ENCODE peak calls at places on chromosomes 13 and 19, in eight cellular contexts. R is brain microvascular endothelial cell, F is heart right ventricle, C is mammary epithelial cell, L is kidney epithelial cell, D is AG04449, K is mucosa of descending colon, B is AG10803. X is an unnamed sample.

GRCh38 chr19:14112051-14112808 is 5.3 kb downstream of the PRKACA start:
- DNase-seq in R (no peak), F (peak), C (no peak), L (no peak), D (no peak), K (no peak), B (no peak), X (no peak)

GRCh38 chr19:6042776-6043726 is 65.1 kb upstream of the RANBP3 start:
- DNase-seq in R (no peak), F (no peak), C (no peak), L (no peak), D (no peak), K (no peak), B (no peak), X (no peak)

GRCh38 chr13:98598043-98598442 is 21.1 kb upstream of the STK24 start:
- DNase-seq in R (no peak), F (no peak), C (no peak), L (no peak), D (no peak), K (no peak), B (no peak), X (no peak)

GRCh38 chr19:15563931-15564330 is 51.1 kb upstream of the CYP4F8 start:
- DNase-seq in R (no peak), F (no peak), C (no peak), L (no peak), D (no peak), K (no peak), B (no peak), X (no peak)

GRCh38 chr13:73938375-73939070 is 195.7 kb downstream of the KLF12 start:
- DNase-seq in R (peak), F (no peak), C (peak), L (peak), D (peak), K (no peak), B (peak), X (no peak)

GRCh38 chr19:15198006-15198356 is 2.8 kb downstream of the NOTCH3 start:
- DNase-seq in R (no peak), F (no peak), C (no peak), L (no peak), D (no peak), K (no peak), B (no peak), X (no peak)

GRCh38 chr19:32878988-32879387 is 9.4 kb upstream of the SLC7A9 start:
- DNase-seq in R (no peak), F (no peak), C (no peak), L (no peak), D (no peak), K (no peak), B (no peak), X (no peak)

GRCh38 chr19:51094696-51095279 is 12.1 kb upstream of the KLK14 start:
- DNase-seq in R (no peak), F (peak), C (no peak), L (no peak), D (no peak), K (no peak), B (no peak), X (no peak)

GRCh38 chr13:61728468-61728867 is 312.8 kb upstream of the PCDH20 start:
- DNase-seq in R (no peak), F (no peak), C (no peak), L (no peak), D (no peak), K (no peak), B (peak), X (no peak)

GRCh38 chr19:8116437-8117293 is 32.7 kb downstream of the FBN3 start:
- DNase-seq in R (no peak), F (no peak), C (no peak), L (no peak), D (no peak), K (peak), B (no peak), X (no peak)

GRCh38 chr19:28437390-28438346 is 775.3 kb downstream of the UQCRFS1 start:
- DNase-seq in R (no peak), F (no peak), C (no peak), L (no peak), D (no peak), K (no peak), B (no peak), X (no peak)

GRCh38 chr13:99407906-99408702 is 93.2 kb upstream of the TM9SF2 start:
- DNase-seq in R (no peak), F (no peak), C (no peak), L (no peak), D (no peak), K (no peak), B (no peak), X (no peak)

GRCh38 chr13:65679240-65679639 is 1550.9 kb downstream of the PCDH9 start:
- DNase-seq in R (peak), F (no peak), C (no peak), L (peak), D (no peak), K (no peak), B (peak), X (no peak)

GRCh38 chr19:18234194-18234593 is 8.0 kb upstream of the PDE4C start:
- DNase-seq in R (no peak), F (no peak), C (no peak), L (no peak), D (no peak), K (no peak), B (no peak), X (no peak)

GRCh38 chr13:79459906-79460305 is 21.0 kb upstream of the NDFIP2 start:
- DNase-seq in R (no peak), F (no peak), C (peak), L (no peak), D (no peak), K (no peak), B (no peak), X (no peak)

GRCh38 chr13:54261856-54262255 is 1233.2 kb downstream of the OLFM4 start:
- DNase-seq in R (no peak), F (no peak), C (no peak), L (no peak), D (no peak), K (no peak), B (no peak), X (no peak)

GRCh38 chr13:32408999-32409313 is 19.0 kb downstream of the N4BP2L1 start:
- DNase-seq in R (no peak), F (no peak), C (no peak), L (no peak), D (no peak), K (no peak), B (no peak), X (no peak)

GRCh38 chr13:48412100-48412556 is 785 bp downstream of the LPAR6 start:
- DNase-seq in R (no peak), F (no peak), C (peak), L (no peak), D (no peak), K (no peak), B (no peak), X (no peak)

GRCh38 chr13:39263033-39263432 is 224.8 kb downstream of the NHLRC3 start:
- DNase-seq in R (peak), F (no peak), C (peak), L (no peak), D (no peak), K (no peak), B (peak), X (no peak)

GRCh38 chr19:19579533-19580361 is 38.7 kb downstream of the PBX4 start:
- DNase-seq in R (no peak), F (no peak), C (no peak), L (no peak), D (no peak), K (no peak), B (no peak), X (no peak)

GRCh38 chr13:29954082-29955043 is 103.9 kb upstream of the UBL3 start:
- DNase-seq in R (no peak), F (no peak), C (no peak), L (no peak), D (no peak), K (no peak), B (no peak), X (no peak)

GRCh38 chr13:30319130-30319529 is 11.8 kb upstream of the KATNAL1 start:
- DNase-seq in R (no peak), F (no peak), C (no peak), L (no peak), D (no peak), K (no peak), B (no peak), X (no peak)

GRCh38 chr19:14391156-14391821 is 10.0 kb downstream of the ADGRE5 start:
- DNase-seq in R (no peak), F (no peak), C (no peak), L (no peak), D (no peak), K (no peak), B (no peak), X (no peak)

GRCh38 chr19:3716147-3716668 is 8.0 kb downstream of the TJP3 start:
- DNase-seq in R (no peak), F (no peak), C (no peak), L (no peak), D (no peak), K (no peak), B (no peak), X (no peak)

GRCh38 chr19:42201489-42202289 is 15.8 kb downstream of the DEDD2 start:
- DNase-seq in R (no peak), F (no peak), C (no peak), L (no peak), D (no peak), K (peak), B (no peak), X (no peak)

GRCh38 chr13:101739382-101740178 is 287.1 kb downstream of the ITGBL1 start:
- DNase-seq in R (no peak), F (no peak), C (no peak), L (peak), D (no peak), K (no peak), B (no peak), X (peak)

GRCh38 chr19:8571006-8571411 is 6.2 kb downstream of the MYO1F start:
- DNase-seq in R (peak), F (no peak), C (no peak), L (no peak), D (no peak), K (peak), B (peak), X (no peak)

GRCh38 chr19:46976845-46977320 is 42.8 kb upstream of the NPAS1 start:
- DNase-seq in R (peak), F (no peak), C (no peak), L (peak), D (no peak), K (peak), B (peak), X (peak)

GRCh38 chr13:104810242-104810641 is 1725.2 kb downstream of the EFNB2 start:
- DNase-seq in R (no peak), F (no peak), C (no peak), L (no peak), D (no peak), K (no peak), B (no peak), X (no peak)

GRCh38 chr13:77062097-77062496 is 35.1 kb upstream of the FBXL3 start:
- DNase-seq in R (no peak), F (no peak), C (no peak), L (no peak), D (no peak), K (no peak), B (no peak), X (no peak)

GRCh38 chr13:28531195-28531955 is 36.4 kb upstream of the FLT1 start:
- DNase-seq in R (peak), F (peak), C (no peak), L (no peak), D (no peak), K (peak), B (peak), X (no peak)

GRCh38 chr19:28444371-28444770 is 768.6 kb downstream of the UQCRFS1 start:
- DNase-seq in R (no peak), F (no peak), C (no peak), L (no peak), D (no peak), K (no peak), B (no peak), X (no peak)

GRCh38 chr19:32921624-32922023 is 50.1 kb downstream of the CEP89 start:
- DNase-seq in R (no peak), F (no peak), C (no peak), L (no peak), D (no peak), K (no peak), B (no peak), X (no peak)

GRCh38 chr19:17755977-17756670 is 4.8 kb downstream of the FCHO1 start:
- DNase-seq in R (peak), F (peak), C (no peak), L (no peak), D (no peak), K (peak), B (no peak), X (no peak)

GRCh38 chr19:33392341-33393285 is 19.1 kb downstream of the CEBPG start:
- DNase-seq in R (no peak), F (no peak), C (no peak), L (no peak), D (no peak), K (peak), B (no peak), X (no peak)

GRCh38 chr19:56912406-56912805 is 71.9 kb upstream of the PEG3 start:
- DNase-seq in R (no peak), F (no peak), C (no peak), L (no peak), D (no peak), K (no peak), B (no peak), X (no peak)

GRCh38 chr13:62125451-62125850 is 709.8 kb upstream of the PCDH20 start:
- DNase-seq in R (no peak), F (no peak), C (no peak), L (no peak), D (no peak), K (no peak), B (no peak), X (no peak)

GRCh38 chr19:58038688-58039204 is 4.9 kb downstream of the ZSCAN1 start:
- DNase-seq in R (no peak), F (no peak), C (no peak), L (no peak), D (no peak), K (no peak), B (no peak), X (no peak)
- H3K4me3 ChIP-seq in R (no peak), F (no peak), C (no peak), L (no peak), D (no peak), K (no peak), B (no peak), X (no peak)

DNA sequence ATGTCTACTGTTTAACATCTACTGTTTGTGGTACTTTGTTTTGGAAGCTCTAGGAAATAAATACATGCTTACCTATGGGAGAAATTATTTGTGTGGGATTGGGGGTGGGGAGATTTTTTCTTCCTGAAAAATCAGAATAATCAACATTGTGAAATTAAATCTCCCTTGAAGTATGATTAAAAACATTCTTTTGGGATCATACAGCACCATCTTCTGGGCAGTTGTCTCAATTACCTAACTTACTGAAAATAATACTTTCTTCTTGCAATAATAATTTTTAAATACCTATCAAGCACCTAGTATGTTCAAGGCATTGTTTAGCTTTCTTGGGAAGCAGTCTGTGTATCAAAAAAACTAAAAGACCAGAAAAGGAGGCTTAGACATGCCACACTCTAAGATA is 576.5 kb upstream of the ARGLU1 start:
- DNase-seq in R (no peak), F (no peak), C (no peak), L (no peak), D (no peak), K (no peak), B (peak), X (no peak)
- TF ChIP-seq CTCF in R (no peak), F (peak), C (peak), L (peak), D (no peak), K (no peak), B (peak), X (peak)

DNA sequence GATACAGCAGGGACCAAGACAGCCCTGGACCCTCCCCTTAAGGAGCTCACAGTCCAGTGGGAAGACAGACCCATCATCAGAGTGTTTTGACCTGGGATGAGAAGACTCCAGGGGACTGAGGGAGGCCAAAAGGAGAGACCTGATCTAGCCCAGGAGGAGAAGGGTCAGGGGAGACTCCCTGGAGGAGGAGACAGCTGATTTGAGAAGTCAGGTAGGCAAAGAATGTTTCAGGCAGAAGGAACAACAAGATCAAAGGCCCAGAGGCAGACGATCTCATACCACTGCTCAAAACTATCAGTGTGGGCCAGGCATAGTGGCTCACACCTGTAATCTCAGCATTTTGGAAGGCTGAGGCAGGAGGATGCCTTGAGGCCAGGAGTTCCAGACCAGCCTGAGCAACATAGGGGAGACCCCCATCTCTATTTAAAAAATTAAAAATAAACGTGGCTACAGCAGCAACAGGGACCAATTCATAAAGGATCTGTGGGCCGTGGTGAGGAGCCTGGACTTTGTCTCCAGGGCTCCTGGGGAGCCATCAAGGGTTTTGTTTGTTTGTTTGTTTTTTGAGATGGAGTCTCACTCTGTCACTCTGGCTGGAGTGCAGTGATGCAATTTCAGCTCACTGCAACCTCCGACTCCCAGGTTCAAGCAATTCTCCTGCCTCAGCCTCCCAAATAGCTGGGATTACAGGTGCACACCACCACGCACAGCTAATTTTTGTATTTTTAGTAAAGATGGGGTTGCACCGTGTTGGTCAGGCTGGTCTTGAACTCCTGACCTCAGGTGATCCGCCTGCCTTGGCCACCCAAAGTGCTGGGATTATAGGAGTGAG is 2.2 kb upstream of the COX6B1 start:
- DNase-seq in R (no peak), F (no peak), C (no peak), L (no peak), D (no peak), K (no peak), B (no peak), X (no peak)
- H3K4me3 ChIP-seq in R (no peak), F (no peak), C (no peak), L (no peak), D (no peak), K (no peak), B (no peak), X (no peak)

DNA sequence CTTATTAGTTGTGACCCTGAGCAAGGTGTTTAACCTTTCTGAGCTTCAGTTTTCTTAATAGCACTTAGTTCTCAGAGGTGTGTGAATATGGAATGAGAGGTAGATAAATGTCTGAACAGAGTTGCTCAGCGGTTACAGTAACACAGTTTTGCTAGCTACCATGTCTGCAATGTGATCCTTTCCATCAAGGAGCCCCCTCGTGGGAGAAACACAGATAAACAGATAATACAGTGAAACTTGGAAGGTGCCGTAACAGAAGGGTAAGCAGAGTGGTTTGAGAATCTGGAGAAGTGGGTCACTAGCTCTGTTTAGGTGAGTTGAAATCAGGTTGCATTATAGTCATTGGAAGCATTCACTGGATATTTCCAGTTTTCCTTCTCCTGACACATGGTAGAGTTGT is 38.9 kb downstream of the IRS2 start:
- DNase-seq in R (no peak), F (no peak), C (no peak), L (no peak), D (no peak), K (no peak), B (no peak), X (no peak)
- TF ChIP-seq CTCF in R (peak), F (no peak), C (no peak), L (peak), D (no peak), K (no peak), B (no peak), X (peak)

DNA sequence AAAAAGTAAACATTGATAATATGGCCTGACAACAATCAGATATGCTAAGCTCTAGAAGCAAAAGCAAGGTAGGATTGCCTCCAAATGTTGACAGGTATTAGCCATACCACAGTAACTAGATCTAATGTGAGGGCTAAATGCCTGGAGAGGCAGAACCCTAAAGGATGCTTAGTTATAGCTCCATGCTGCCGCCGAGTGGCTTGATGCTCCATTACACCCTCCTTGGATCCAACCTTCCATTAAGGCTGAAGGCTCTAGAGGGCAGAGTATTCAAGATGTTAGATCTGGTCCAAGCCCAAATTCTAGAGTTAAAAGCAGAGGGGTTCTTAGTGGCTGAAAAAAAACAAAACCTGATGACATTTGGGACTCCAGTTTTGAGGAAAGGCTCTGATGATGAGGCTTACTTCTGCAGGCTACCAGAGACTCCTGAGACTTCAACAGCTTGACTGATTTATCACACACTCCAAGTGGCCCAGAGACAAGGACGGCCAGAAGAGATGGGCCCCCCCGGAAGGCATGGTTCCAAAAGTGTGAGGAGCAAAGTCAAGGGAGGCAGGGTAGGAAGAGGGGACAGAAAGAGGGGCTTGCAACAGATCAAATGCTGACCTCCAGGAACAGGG is 21.8 kb upstream of the CPB2 start:
- DNase-seq in R (peak), F (peak), C (peak), L (peak), D (peak), K (peak), B (peak), X (no peak)
- H3K4me3 ChIP-seq in R (no peak), F (no peak), C (no peak), L (no peak), D (no peak), K (no peak), B (no peak), X (no peak)

GRCh38 chr13:50612717-50613116 is 230.8 kb downstream of the DLEU7 start:
- DNase-seq in R (no peak), F (no peak), C (no peak), L (no peak), D (no peak), K (no peak), B (no peak), X (no peak)
- TF ChIP-seq CTCF in R (no peak), F (no peak), C (no peak), L (no peak), D (no peak), K (no peak), B (no peak), X (peak)

GRCh38 chr19:58059681-58060080 is 599 bp downstream of the ZNF135 start:
- DNase-seq in R (no peak), F (peak), C (no peak), L (no peak), D (no peak), K (no peak), B (no peak), X (no peak)
- H3K4me3 ChIP-seq in R (peak), F (peak), C (peak), L (peak), D (peak), K (peak), B (peak), X (peak)

GRCh38 chr13:34347784-34348573 is 530.0 kb downstream of the RFC3 start:
- DNase-seq in R (no peak), F (no peak), C (peak), L (peak), D (no peak), K (no peak), B (no peak), X (peak)
- TF ChIP-seq CTCF in R (no peak), F (no peak), C (no peak), L (no peak), D (no peak), K (no peak), B (no peak), X (no peak)

GRCh38 chr19:1151917-1152601 is 22.0 kb downstream of the SBNO2 start:
- DNase-seq in R (no peak), F (peak), C (no peak), L (no peak), D (no peak), K (no peak), B (peak), X (no peak)
- H3K4me3 ChIP-seq in R (no peak), F (peak), C (no peak), L (no peak), D (no peak), K (no peak), B (no peak), X (no peak)

GRCh38 chr13:71754407-71754974 is 112.5 kb downstream of the DACH1 start:
- DNase-seq in R (no peak), F (no peak), C (no peak), L (no peak), D (no peak), K (no peak), B (no peak), X (no peak)
- TF ChIP-seq CTCF in R (no peak), F (peak), C (no peak), L (no peak), D (no peak), K (no peak), B (no peak), X (peak)